ENCODE peak calls at places on chromosome 1, in ten cellular contexts. One of them, this sample, is unnamed.

GRCh38 chr1:39952359-39953110 is 2.4 kb upstream of the MFSD2A start:
- DNase-seq in K562: no peak
- DNase-seq in sigmoid colon: no peak
- DNase-seq in heart left ventricle: peak
- DNase-seq in uterus: no peak
- DNase-seq in prostate gland: no peak
- DNase-seq in adrenal gland: no peak
- DNase-seq in stomach: peak
- DNase-seq in tibial nerve: no peak
- DNase-seq in endothelial cell of umbilical vein: no peak
- DNase-seq in this sample: no peak

GRCh38 chr1:209417761-209418160 is 165.8 kb upstream of the CAMK1G start:
- DNase-seq in K562: no peak
- DNase-seq in sigmoid colon: no peak
- DNase-seq in heart left ventricle: no peak
- DNase-seq in uterus: no peak
- DNase-seq in prostate gland: no peak
- DNase-seq in adrenal gland: no peak
- DNase-seq in stomach: no peak
- DNase-seq in tibial nerve: no peak
- DNase-seq in endothelial cell of umbilical vein: no peak
- DNase-seq in this sample: no peak

GRCh38 chr1:169692766-169693460 is 18.5 kb downstream of the SELL start:
- DNase-seq in K562: no peak
- DNase-seq in sigmoid colon: no peak
- DNase-seq in heart left ventricle: no peak
- DNase-seq in uterus: no peak
- DNase-seq in prostate gland: no peak
- DNase-seq in adrenal gland: no peak
- DNase-seq in stomach: no peak
- DNase-seq in tibial nerve: no peak
- DNase-seq in endothelial cell of umbilical vein: no peak
- DNase-seq in this sample: no peak

GRCh38 chr1:42825058-42825851 is 8.1 kb upstream of the SVBP start:
- DNase-seq in K562: peak
- DNase-seq in sigmoid colon: no peak
- DNase-seq in heart left ventricle: no peak
- DNase-seq in uterus: no peak
- DNase-seq in prostate gland: no peak
- DNase-seq in adrenal gland: no peak
- DNase-seq in stomach: no peak
- DNase-seq in tibial nerve: no peak
- DNase-seq in endothelial cell of umbilical vein: no peak
- DNase-seq in this sample: no peak

GRCh38 chr1:226121587-226122400 is 59.3 kb downstream of the H3-3A start:
- DNase-seq in K562: peak
- DNase-seq in sigmoid colon: no peak
- DNase-seq in heart left ventricle: peak
- DNase-seq in uterus: peak
- DNase-seq in prostate gland: peak
- DNase-seq in adrenal gland: peak
- DNase-seq in stomach: peak
- DNase-seq in tibial nerve: peak
- DNase-seq in endothelial cell of umbilical vein: peak
- DNase-seq in this sample: peak

GRCh38 chr1:85326381-85326780 is 49.9 kb upstream of the BCL10 start:
- DNase-seq in K562: no peak
- DNase-seq in sigmoid colon: no peak
- DNase-seq in heart left ventricle: no peak
- DNase-seq in uterus: no peak
- DNase-seq in prostate gland: no peak
- DNase-seq in adrenal gland: no peak
- DNase-seq in stomach: no peak
- DNase-seq in tibial nerve: no peak
- DNase-seq in endothelial cell of umbilical vein: no peak
- DNase-seq in this sample: no peak

GRCh38 chr1:200366577-200367253 is 43.1 kb downstream of the ZNF281 start:
- DNase-seq in K562: no peak
- DNase-seq in sigmoid colon: no peak
- DNase-seq in heart left ventricle: no peak
- DNase-seq in uterus: no peak
- DNase-seq in prostate gland: no peak
- DNase-seq in adrenal gland: no peak
- DNase-seq in stomach: no peak
- DNase-seq in tibial nerve: peak
- DNase-seq in endothelial cell of umbilical vein: no peak
- DNase-seq in this sample: no peak

GRCh38 chr1:159970932-159971342 is 16.9 kb upstream of the SLAMF9 start:
- DNase-seq in K562: no peak
- DNase-seq in sigmoid colon: no peak
- DNase-seq in heart left ventricle: no peak
- DNase-seq in uterus: no peak
- DNase-seq in prostate gland: no peak
- DNase-seq in adrenal gland: peak
- DNase-seq in stomach: no peak
- DNase-seq in tibial nerve: no peak
- DNase-seq in endothelial cell of umbilical vein: no peak
- DNase-seq in this sample: peak

GRCh38 chr1:107687846-107688753 is 276.9 kb downstream of the VAV3 start:
- DNase-seq in K562: no peak
- DNase-seq in sigmoid colon: no peak
- DNase-seq in heart left ventricle: no peak
- DNase-seq in uterus: no peak
- DNase-seq in prostate gland: peak
- DNase-seq in adrenal gland: no peak
- DNase-seq in stomach: no peak
- DNase-seq in tibial nerve: no peak
- DNase-seq in endothelial cell of umbilical vein: no peak
- DNase-seq in this sample: no peak

GRCh38 chr1:210325026-210325670 is 3.6 kb upstream of the HHAT start:
- DNase-seq in K562: no peak
- DNase-seq in sigmoid colon: no peak
- DNase-seq in heart left ventricle: no peak
- DNase-seq in uterus: no peak
- DNase-seq in prostate gland: no peak
- DNase-seq in adrenal gland: no peak
- DNase-seq in stomach: no peak
- DNase-seq in tibial nerve: no peak
- DNase-seq in endothelial cell of umbilical vein: no peak
- DNase-seq in this sample: no peak

GRCh38 chr1:7899741-7900140 is 40.9 kb downstream of the TNFRSF9 start:
- DNase-seq in K562: no peak
- DNase-seq in sigmoid colon: no peak
- DNase-seq in heart left ventricle: no peak
- DNase-seq in uterus: no peak
- DNase-seq in prostate gland: no peak
- DNase-seq in adrenal gland: no peak
- DNase-seq in stomach: no peak
- DNase-seq in tibial nerve: no peak
- DNase-seq in endothelial cell of umbilical vein: no peak
- DNase-seq in this sample: no peak

DNA sequence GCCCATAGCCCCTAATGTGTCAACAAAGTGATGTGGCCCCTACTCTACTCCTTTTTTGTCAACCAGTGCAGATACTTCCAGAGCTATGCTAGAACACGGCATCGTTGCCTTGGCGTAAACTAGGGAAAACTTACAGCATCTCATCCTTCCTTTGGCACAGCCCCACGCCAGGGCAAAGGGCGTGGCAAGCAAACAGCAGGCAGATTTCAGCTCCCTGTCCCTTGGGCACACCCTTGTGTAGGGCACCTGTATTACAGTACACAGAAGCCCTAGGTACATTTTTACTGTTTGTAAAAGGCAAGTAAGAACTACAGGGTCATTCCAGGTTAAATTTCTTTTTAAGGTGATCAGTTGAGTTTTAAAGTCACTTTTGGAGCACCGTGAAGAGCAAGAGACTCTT is 29.3 kb downstream of the PRDX6 start:
- DNase-seq in K562: no peak
- DNase-seq in sigmoid colon: no peak
- DNase-seq in heart left ventricle: no peak
- DNase-seq in uterus: no peak
- DNase-seq in prostate gland: no peak
- DNase-seq in adrenal gland: no peak
- DNase-seq in stomach: peak
- DNase-seq in tibial nerve: no peak
- DNase-seq in endothelial cell of umbilical vein: no peak
- DNase-seq in this sample: peak
- TF ChIP-seq POLR2A in K562: no peak
- TF ChIP-seq POLR2A in sigmoid colon: no peak
- TF ChIP-seq POLR2A in heart left ventricle: no peak
- TF ChIP-seq POLR2A in uterus: no peak
- TF ChIP-seq POLR2A in prostate gland: no peak
- TF ChIP-seq POLR2A in adrenal gland: no peak
- TF ChIP-seq POLR2A in stomach: no peak
- TF ChIP-seq POLR2A in tibial nerve: no peak
- TF ChIP-seq POLR2A in endothelial cell of umbilical vein: no peak
- TF ChIP-seq POLR2A in this sample: no peak

GRCh38 chr1:56404066-56404465 is 175.3 kb downstream of the PLPP3 start:
- DNase-seq in K562: no peak
- DNase-seq in sigmoid colon: no peak
- DNase-seq in heart left ventricle: no peak
- DNase-seq in uterus: no peak
- DNase-seq in prostate gland: no peak
- DNase-seq in adrenal gland: no peak
- DNase-seq in stomach: no peak
- DNase-seq in tibial nerve: no peak
- DNase-seq in endothelial cell of umbilical vein: no peak
- DNase-seq in this sample: no peak
- TF ChIP-seq CTCF in K562: no peak
- TF ChIP-seq CTCF in sigmoid colon: no peak
- TF ChIP-seq CTCF in heart left ventricle: no peak
- TF ChIP-seq CTCF in uterus: no peak
- TF ChIP-seq CTCF in prostate gland: no peak
- TF ChIP-seq CTCF in adrenal gland: no peak
- TF ChIP-seq CTCF in stomach: no peak
- TF ChIP-seq CTCF in tibial nerve: no peak
- TF ChIP-seq CTCF in endothelial cell of umbilical vein: no peak
- TF ChIP-seq CTCF in this sample: no peak

GRCh38 chr1:50620680-50621329 is 197.6 kb upstream of the DMRTA2 start:
- DNase-seq in K562: no peak
- DNase-seq in sigmoid colon: no peak
- DNase-seq in heart left ventricle: no peak
- DNase-seq in uterus: no peak
- DNase-seq in prostate gland: peak
- DNase-seq in adrenal gland: no peak
- DNase-seq in stomach: peak
- DNase-seq in tibial nerve: no peak
- DNase-seq in endothelial cell of umbilical vein: peak
- DNase-seq in this sample: peak
- TF ChIP-seq POLR2A in K562: no peak
- TF ChIP-seq POLR2A in sigmoid colon: no peak
- TF ChIP-seq POLR2A in heart left ventricle: no peak
- TF ChIP-seq POLR2A in uterus: no peak
- TF ChIP-seq POLR2A in prostate gland: no peak
- TF ChIP-seq POLR2A in adrenal gland: no peak
- TF ChIP-seq POLR2A in stomach: no peak
- TF ChIP-seq POLR2A in tibial nerve: no peak
- TF ChIP-seq POLR2A in endothelial cell of umbilical vein: no peak
- TF ChIP-seq POLR2A in this sample: no peak

GRCh38 chr1:14826172-14826636 is 227.7 kb downstream of the KAZN start:
- DNase-seq in K562: no peak
- DNase-seq in sigmoid colon: peak
- DNase-seq in heart left ventricle: no peak
- DNase-seq in uterus: peak
- DNase-seq in prostate gland: no peak
- DNase-seq in adrenal gland: no peak
- DNase-seq in stomach: no peak
- DNase-seq in tibial nerve: peak
- DNase-seq in endothelial cell of umbilical vein: no peak
- DNase-seq in this sample: peak
- TF ChIP-seq CTCF in K562: no peak
- TF ChIP-seq CTCF in sigmoid colon: no peak
- TF ChIP-seq CTCF in heart left ventricle: no peak
- TF ChIP-seq CTCF in uterus: no peak
- TF ChIP-seq CTCF in prostate gland: no peak
- TF ChIP-seq CTCF in adrenal gland: no peak
- TF ChIP-seq CTCF in stomach: no peak
- TF ChIP-seq CTCF in tibial nerve: no peak
- TF ChIP-seq CTCF in endothelial cell of umbilical vein: no peak
- TF ChIP-seq CTCF in this sample: no peak

GRCh38 chr1:155979525-155980343 is 1.4 kb upstream of the ARHGEF2 start:
- DNase-seq in K562: peak
- DNase-seq in sigmoid colon: no peak
- DNase-seq in heart left ventricle: peak
- DNase-seq in uterus: peak
- DNase-seq in prostate gland: no peak
- DNase-seq in adrenal gland: no peak
- DNase-seq in stomach: no peak
- DNase-seq in tibial nerve: no peak
- DNase-seq in endothelial cell of umbilical vein: no peak
- DNase-seq in this sample: peak
- TF ChIP-seq POLR2A in K562: peak
- TF ChIP-seq POLR2A in sigmoid colon: no peak
- TF ChIP-seq POLR2A in heart left ventricle: peak
- TF ChIP-seq POLR2A in uterus: peak
- TF ChIP-seq POLR2A in prostate gland: no peak
- TF ChIP-seq POLR2A in adrenal gland: no peak
- TF ChIP-seq POLR2A in stomach: no peak
- TF ChIP-seq POLR2A in tibial nerve: no peak
- TF ChIP-seq POLR2A in endothelial cell of umbilical vein: no peak
- TF ChIP-seq POLR2A in this sample: no peak